ENCODE peak calls at places on chromosome X, in nine cellular contexts. One of them, this sample, is unnamed.

GRCh38 chrX:43958529-43958928 is 14.7 kb downstream of the NDP start:
- DNase-seq in fibroblast of pulmonary artery: peak
- DNase-seq in NCI-H446 treated with DMSO at 0.1 percent for 48 hours: peak
- DNase-seq in choroid plexus epithelial cell: peak
- DNase-seq in activated CD8-positive, alpha-beta memory T cell treated with anti-CD3 and anti-CD28 coated beads, Interleukin-2, amount 50 U/mL, for 4 hours: no peak
- DNase-seq in pons: peak
- DNase-seq in activated T-helper 1 cell treated with anti-CD3 and anti-CD28 coated beads, Interleukin-2, amount 50 U/mL, for 16 hours: no peak
- DNase-seq in Calu3: peak
- DNase-seq in left ventricle myocardium inferior: no peak
- DNase-seq in this sample: no peak

GRCh38 chrX:132615396-132616131 is 126.7 kb upstream of the MBNL3 start:
- DNase-seq in fibroblast of pulmonary artery: peak
- DNase-seq in NCI-H446 treated with DMSO at 0.1 percent for 48 hours: no peak
- DNase-seq in choroid plexus epithelial cell: peak
- DNase-seq in activated CD8-positive, alpha-beta memory T cell treated with anti-CD3 and anti-CD28 coated beads, Interleukin-2, amount 50 U/mL, for 4 hours: peak
- DNase-seq in pons: peak
- DNase-seq in activated T-helper 1 cell treated with anti-CD3 and anti-CD28 coated beads, Interleukin-2, amount 50 U/mL, for 16 hours: peak
- DNase-seq in Calu3: peak
- DNase-seq in left ventricle myocardium inferior: no peak
- DNase-seq in this sample: no peak

GRCh38 chrX:104929324-104929723 is 291.2 kb downstream of the TEX13A start:
- DNase-seq in fibroblast of pulmonary artery: no peak
- DNase-seq in NCI-H446 treated with DMSO at 0.1 percent for 48 hours: no peak
- DNase-seq in choroid plexus epithelial cell: no peak
- DNase-seq in activated CD8-positive, alpha-beta memory T cell treated with anti-CD3 and anti-CD28 coated beads, Interleukin-2, amount 50 U/mL, for 4 hours: no peak
- DNase-seq in pons: no peak
- DNase-seq in activated T-helper 1 cell treated with anti-CD3 and anti-CD28 coated beads, Interleukin-2, amount 50 U/mL, for 16 hours: no peak
- DNase-seq in Calu3: no peak
- DNase-seq in left ventricle myocardium inferior: no peak
- DNase-seq in this sample: no peak

GRCh38 chrX:132292753-132293152 is 73.5 kb upstream of the RAP2C start:
- DNase-seq in fibroblast of pulmonary artery: peak
- DNase-seq in NCI-H446 treated with DMSO at 0.1 percent for 48 hours: no peak
- DNase-seq in choroid plexus epithelial cell: peak
- DNase-seq in activated CD8-positive, alpha-beta memory T cell treated with anti-CD3 and anti-CD28 coated beads, Interleukin-2, amount 50 U/mL, for 4 hours: peak
- DNase-seq in pons: peak
- DNase-seq in activated T-helper 1 cell treated with anti-CD3 and anti-CD28 coated beads, Interleukin-2, amount 50 U/mL, for 16 hours: no peak
- DNase-seq in Calu3: peak
- DNase-seq in left ventricle myocardium inferior: no peak
- DNase-seq in this sample: no peak

GRCh38 chrX:132612990-132613564 is 124.2 kb upstream of the MBNL3 start:
- DNase-seq in fibroblast of pulmonary artery: peak
- DNase-seq in NCI-H446 treated with DMSO at 0.1 percent for 48 hours: no peak
- DNase-seq in choroid plexus epithelial cell: peak
- DNase-seq in activated CD8-positive, alpha-beta memory T cell treated with anti-CD3 and anti-CD28 coated beads, Interleukin-2, amount 50 U/mL, for 4 hours: peak
- DNase-seq in pons: peak
- DNase-seq in activated T-helper 1 cell treated with anti-CD3 and anti-CD28 coated beads, Interleukin-2, amount 50 U/mL, for 16 hours: peak
- DNase-seq in Calu3: peak
- DNase-seq in left ventricle myocardium inferior: peak
- DNase-seq in this sample: peak

GRCh38 chrX:130084651-130085237 is 25.6 kb downstream of the ELF4 start:
- DNase-seq in fibroblast of pulmonary artery: no peak
- DNase-seq in NCI-H446 treated with DMSO at 0.1 percent for 48 hours: no peak
- DNase-seq in choroid plexus epithelial cell: no peak
- DNase-seq in activated CD8-positive, alpha-beta memory T cell treated with anti-CD3 and anti-CD28 coated beads, Interleukin-2, amount 50 U/mL, for 4 hours: no peak
- DNase-seq in pons: no peak
- DNase-seq in activated T-helper 1 cell treated with anti-CD3 and anti-CD28 coated beads, Interleukin-2, amount 50 U/mL, for 16 hours: no peak
- DNase-seq in Calu3: no peak
- DNase-seq in left ventricle myocardium inferior: no peak
- DNase-seq in this sample: no peak

GRCh38 chrX:68832101-68832416 is 3.2 kb downstream of the EFNB1 start:
- DNase-seq in fibroblast of pulmonary artery: peak
- DNase-seq in NCI-H446 treated with DMSO at 0.1 percent for 48 hours: no peak
- DNase-seq in choroid plexus epithelial cell: peak
- DNase-seq in activated CD8-positive, alpha-beta memory T cell treated with anti-CD3 and anti-CD28 coated beads, Interleukin-2, amount 50 U/mL, for 4 hours: peak
- DNase-seq in pons: peak
- DNase-seq in activated T-helper 1 cell treated with anti-CD3 and anti-CD28 coated beads, Interleukin-2, amount 50 U/mL, for 16 hours: no peak
- DNase-seq in Calu3: no peak
- DNase-seq in left ventricle myocardium inferior: peak
- DNase-seq in this sample: peak

GRCh38 chrX:16573781-16574180 is 76.2 kb upstream of the S100G start:
- DNase-seq in fibroblast of pulmonary artery: peak
- DNase-seq in NCI-H446 treated with DMSO at 0.1 percent for 48 hours: no peak
- DNase-seq in choroid plexus epithelial cell: peak
- DNase-seq in activated CD8-positive, alpha-beta memory T cell treated with anti-CD3 and anti-CD28 coated beads, Interleukin-2, amount 50 U/mL, for 4 hours: no peak
- DNase-seq in pons: no peak
- DNase-seq in activated T-helper 1 cell treated with anti-CD3 and anti-CD28 coated beads, Interleukin-2, amount 50 U/mL, for 16 hours: no peak
- DNase-seq in Calu3: no peak
- DNase-seq in left ventricle myocardium inferior: no peak
- DNase-seq in this sample: no peak

GRCh38 chrX:13226214-13226613 is 93.6 kb downstream of the ATXN3L start:
- DNase-seq in fibroblast of pulmonary artery: no peak
- DNase-seq in NCI-H446 treated with DMSO at 0.1 percent for 48 hours: no peak
- DNase-seq in choroid plexus epithelial cell: no peak
- DNase-seq in activated CD8-positive, alpha-beta memory T cell treated with anti-CD3 and anti-CD28 coated beads, Interleukin-2, amount 50 U/mL, for 4 hours: no peak
- DNase-seq in pons: no peak
- DNase-seq in activated T-helper 1 cell treated with anti-CD3 and anti-CD28 coated beads, Interleukin-2, amount 50 U/mL, for 16 hours: no peak
- DNase-seq in Calu3: no peak
- DNase-seq in left ventricle myocardium inferior: no peak
- DNase-seq in this sample: no peak

GRCh38 chrX:20252392-20253231 is 14.1 kb downstream of the RPS6KA3 start:
- DNase-seq in fibroblast of pulmonary artery: peak
- DNase-seq in NCI-H446 treated with DMSO at 0.1 percent for 48 hours: no peak
- DNase-seq in choroid plexus epithelial cell: peak
- DNase-seq in activated CD8-positive, alpha-beta memory T cell treated with anti-CD3 and anti-CD28 coated beads, Interleukin-2, amount 50 U/mL, for 4 hours: peak
- DNase-seq in pons: peak
- DNase-seq in activated T-helper 1 cell treated with anti-CD3 and anti-CD28 coated beads, Interleukin-2, amount 50 U/mL, for 16 hours: peak
- DNase-seq in Calu3: peak
- DNase-seq in left ventricle myocardium inferior: peak
- DNase-seq in this sample: peak

This sample was measured in Peyer's patch.